ENCODE peak calls at places on chromosomes 13 and 19, in six cellular contexts. U is neural progenitor cell, Y is body of pancreas, M is cardiac fibroblast, E is left ventricle myocardium inferior, X is uterus. B is an unnamed sample.

GRCh38 chr13:98842074-98842473 is 89.6 kb upstream of the SLC15A1 start:
- DNase-seq in U (no peak), Y (no peak), M (no peak), E (no peak), X (no peak), B (no peak)

GRCh38 chr13:42991892-42992584 is at the start of gene EPSTI1:
- DNase-seq in U (peak; percentile 68), Y (peak; percentile 66), M (peak; percentile 74), E (peak; percentile 61), X (peak; percentile 63), B (no peak)

GRCh38 chr19:37936166-37936565 is 29.2 kb downstream of the SIPA1L3 start:
- DNase-seq in U (no peak), Y (peak; percentile 52), M (no peak), E (no peak), X (no peak), B (no peak)

GRCh38 chr13:110433014-110433413 is 125.9 kb downstream of the COL4A2 start:
- DNase-seq in U (no peak), Y (no peak), M (no peak), E (peak; percentile 61), X (no peak), B (no peak)

GRCh38 chr13:35210234-35210633 is 266.3 kb downstream of the MAB21L1 start:
- DNase-seq in U (no peak), Y (no peak), M (peak; percentile 22), E (no peak), X (no peak), B (no peak)

GRCh38 chr13:31201341-31202024 is 1.7 kb downstream of the B3GLCT start:
- DNase-seq in U (no peak), Y (peak; percentile 21), M (peak; percentile 68), E (no peak), X (peak; percentile 39), B (no peak)

GRCh38 chr19:52336976-52337375 is 933 bp downstream of the ZNF610 start:
- DNase-seq in U (peak; percentile 26), Y (no peak), M (peak; percentile 6), E (no peak), X (no peak), B (no peak)

GRCh38 chr19:29016926-29017760 is 195.8 kb downstream of the UQCRFS1 start:
- DNase-seq in U (no peak), Y (no peak), M (peak; percentile 17), E (no peak), X (no peak), B (no peak)

GRCh38 chr13:63700366-63700765 is 2284.7 kb upstream of the PCDH20 start:
- DNase-seq in U (no peak), Y (no peak), M (no peak), E (no peak), X (no peak), B (no peak)

GRCh38 chr13:77061362-77061761 is 34.4 kb upstream of the FBXL3 start:
- DNase-seq in U (no peak), Y (no peak), M (no peak), E (no peak), X (no peak), B (no peak)

GRCh38 chr19:41908724-41909464 is 19.4 kb downstream of the ERFL start:
- DNase-seq in U (no peak), Y (no peak), M (no peak), E (no peak), X (no peak), B (no peak)

GRCh38 chr13:88384542-88384941 is 713.4 kb downstream of the SLITRK5 start:
- DNase-seq in U (no peak), Y (no peak), M (no peak), E (no peak), X (no peak), B (no peak)

GRCh38 chr19:49359851-49360845 is 2.1 kb downstream of the TEAD2 start:
- DNase-seq in U (no peak), Y (no peak), M (peak; percentile 16), E (no peak), X (no peak), B (no peak)

GRCh38 chr13:109704771-109705628 is 81.4 kb downstream of the IRS2 start:
- DNase-seq in U (no peak), Y (peak; percentile 19), M (peak; percentile 27), E (peak; percentile 47), X (no peak), B (no peak)

GRCh38 chr19:6238256-6238642 is 41.5 kb downstream of the MLLT1 start:
- DNase-seq in U (no peak), Y (no peak), M (peak; percentile 58), E (no peak), X (no peak), B (no peak)

GRCh38 chr13:97459215-97459772 is 25.3 kb downstream of the RAP2A start:
- DNase-seq in U (no peak), Y (no peak), M (no peak), E (no peak), X (no peak), B (no peak)
- H3K4me3 ChIP-seq in U (no peak overlapping the region), Y (no peak overlapping the region), M (no peak overlapping the region), E (no peak overlapping the region), X (no peak overlapping the region), B (no peak overlapping the region)

GRCh38 chr13:101627556-101627943 is 175.1 kb downstream of the ITGBL1 start:
- DNase-seq in U (no peak), Y (no peak), M (no peak), E (no peak), X (no peak), B (no peak)
- H3K4me3 ChIP-seq in U (no peak overlapping the region), Y (no peak overlapping the region), M (no peak overlapping the region), E (peak overlapping the region; percentile 54), X (peak overlapping the region; percentile 24), B (no peak overlapping the region)

GRCh38 chr19:5096536-5096935 is 127.6 kb downstream of the KDM4B start:
- DNase-seq in U (no peak), Y (no peak), M (no peak), E (no peak), X (no peak), B (no peak)
- H3K4me3 ChIP-seq in U (no peak overlapping the region), Y (no peak overlapping the region), M (no peak overlapping the region), E (no peak overlapping the region), X (no peak overlapping the region), B (no peak overlapping the region)

GRCh38 chr19:2197270-2197669 is 33.5 kb downstream of the DOT1L start:
- DNase-seq in U (no peak), Y (no peak), M (no peak), E (no peak), X (no peak), B (no peak)
- H3K4me3 ChIP-seq in U (no peak overlapping the region), Y (no peak overlapping the region), M (no peak overlapping the region), E (no peak overlapping the region), X (no peak overlapping the region), B (no peak overlapping the region)

GRCh38 chr19:55341191-55342043 is 1.7 kb downstream of the KMT5C start:
- DNase-seq in U (peak; percentile 93), Y (peak; percentile 78), M (peak; percentile 71), E (peak; percentile 74), X (peak; percentile 72), B (no peak)
- H3K4me3 ChIP-seq in U (peak overlapping the region; percentile 95), Y (no peak overlapping the region), M (peak overlapping the region; percentile 70), E (peak overlapping the region; percentile 75), X (peak overlapping the region; percentile 78), B (peak overlapping the region; percentile 74)

GRCh38 chr19:1744822-1745563 is 8.3 kb upstream of the ONECUT3 start:
- DNase-seq in U (no peak), Y (no peak), M (no peak), E (no peak), X (no peak), B (no peak)
- H3K4me3 ChIP-seq in U (peak overlapping the region; percentile 20), Y (no peak overlapping the region), M (no peak overlapping the region), E (no peak overlapping the region), X (no peak overlapping the region), B (no peak overlapping the region)